ENCODE peak calls at places on chromosome 13, in eight cellular contexts. A, B, V, X, Y, D, E and W are unnamed samples.

GRCh38 chr13:51067376-51068125 is 43.5 kb downstream of the C13orf42 start:
- DNase-seq in E (no peak), X (no peak), D (no peak), A (no peak), Y (no peak), B (no peak), V (no peak), W (no peak)

GRCh38 chr13:44301639-44302015 is 72.0 kb upstream of the SERP2 start:
- DNase-seq in V (no peak), B (no peak), Y (no peak), A (no peak), E (no peak), D (no peak), X (no peak), W (no peak)

GRCh38 chr13:40063743-40064142 is 408.3 kb downstream of the COG6 start:
- DNase-seq in X (no peak), V (peak; percentile 29), D (no peak), B (no peak), Y (no peak), E (peak; percentile 62), A (no peak), W (no peak)

GRCh38 chr13:70814684-70815083 is 706.4 kb upstream of the KLHL1 start:
- DNase-seq in Y (no peak), X (no peak), A (no peak), E (no peak), V (no peak), D (no peak), B (no peak), W (no peak)

GRCh38 chr13:70523622-70524021 is 415.4 kb upstream of the KLHL1 start:
- DNase-seq in E (no peak), Y (no peak), A (no peak), D (no peak), V (peak; percentile 15), B (no peak), X (no peak), W (no peak)

GRCh38 chr13:46586766-46587509 is 34.0 kb downstream of the LRCH1 start:
- DNase-seq in V (no peak), D (no peak), X (no peak), A (no peak), Y (no peak), E (no peak), B (peak; percentile 50), W (no peak)

GRCh38 chr13:71879129-71879535 is 12.1 kb upstream of the DACH1 start:
- DNase-seq in A (no peak), E (no peak), Y (no peak), X (no peak), B (no peak), V (peak; percentile 66), D (no peak), W (no peak)

GRCh38 chr13:41231025-41231677 is 32.2 kb downstream of the MTRF1 start:
- DNase-seq in B (no peak), E (peak; percentile 22), D (no peak), A (no peak), X (no peak), Y (no peak), V (no peak), W (no peak)

GRCh38 chr13:38202730-38203129 is 146.9 kb upstream of the UFM1 start:
- DNase-seq in A (no peak), E (no peak), Y (no peak), B (peak; percentile 17), V (peak; percentile 23), D (no peak), X (no peak), W (no peak)

GRCh38 chr13:33323766-33324525 is 38.4 kb upstream of the STARD13 start:
- DNase-seq in A (no peak), E (no peak), X (no peak), Y (no peak), B (peak; percentile 79), D (no peak), V (peak; percentile 34), W (no peak)

GRCh38 chr13:68190826-68191225 is 960.7 kb upstream of the PCDH9 start:
- DNase-seq in B (peak; percentile 2), E (no peak), A (no peak), V (peak; percentile 53), D (no peak), Y (no peak), X (no peak), W (peak; percentile 73)

GRCh38 chr13:80341098-80341701 is at the start of gene SPRY2:
- DNase-seq in D (peak; percentile 95), V (peak; percentile 97), Y (peak; percentile 26), E (peak; percentile 90), X (peak; percentile 81), A (no peak), B (peak; percentile 96), W (peak; percentile 88)

GRCh38 chr13:26991508-26992181 is 180.0 kb downstream of the USP12 start:
- DNase-seq in A (no peak), X (no peak), B (no peak), V (no peak), E (no peak), Y (no peak), D (no peak), W (no peak)

GRCh38 chr13:26226209-26226608 is 4.1 kb upstream of the RNF6 start:
- DNase-seq in V (no peak), E (no peak), Y (no peak), A (no peak), B (no peak), D (no peak), X (no peak), W (no peak)

GRCh38 chr13:92716749-92717148 is 509.9 kb upstream of the GPC6 start:
- DNase-seq in A (no peak), D (no peak), E (no peak), B (peak; percentile 63), Y (no peak), X (no peak), V (peak; percentile 42), W (no peak)

GRCh38 chr13:46160474-46161066 is 21.4 kb downstream of the LCP1 start:
- DNase-seq in A (peak; percentile 43), V (peak; percentile 79), X (no peak), E (no peak), D (no peak), Y (no peak), B (peak; percentile 76), W (no peak)

GRCh38 chr13:77138813-77139212 is 111.9 kb upstream of the FBXL3 start:
- DNase-seq in D (no peak), A (no peak), V (no peak), Y (no peak), E (no peak), X (no peak), B (no peak), W (no peak)

GRCh38 chr13:99421271-99421670 is 80.0 kb upstream of the TM9SF2 start:
- DNase-seq in E (no peak), V (no peak), D (no peak), B (no peak), A (no peak), Y (no peak), X (no peak), W (no peak)

GRCh38 chr13:114230117-114230516 is 4.6 kb upstream of the CDC16 start:
- DNase-seq in A (no peak), Y (no peak), D (no peak), X (no peak), E (no peak), V (peak; percentile 38), B (peak; percentile 30), W (no peak)

GRCh38 chr13:108475181-108475580 is 154.2 kb upstream of the MYO16 start:
- DNase-seq in V (no peak), Y (no peak), X (no peak), A (no peak), B (no peak), E (no peak), D (no peak), W (no peak)

GRCh38 chr13:24747248-24748151 is 16.5 kb upstream of the RNF17 start:
- DNase-seq in B (peak; percentile 2), D (no peak), E (no peak), V (peak; percentile 15), Y (no peak), X (no peak), A (no peak), W (no peak)

GRCh38 chr13:25927966-25928365 is 123.8 kb downstream of the SHISA2 start:
- DNase-seq in A (no peak), D (no peak), Y (no peak), V (no peak), X (no peak), E (no peak), B (no peak), W (no peak)

DNA sequence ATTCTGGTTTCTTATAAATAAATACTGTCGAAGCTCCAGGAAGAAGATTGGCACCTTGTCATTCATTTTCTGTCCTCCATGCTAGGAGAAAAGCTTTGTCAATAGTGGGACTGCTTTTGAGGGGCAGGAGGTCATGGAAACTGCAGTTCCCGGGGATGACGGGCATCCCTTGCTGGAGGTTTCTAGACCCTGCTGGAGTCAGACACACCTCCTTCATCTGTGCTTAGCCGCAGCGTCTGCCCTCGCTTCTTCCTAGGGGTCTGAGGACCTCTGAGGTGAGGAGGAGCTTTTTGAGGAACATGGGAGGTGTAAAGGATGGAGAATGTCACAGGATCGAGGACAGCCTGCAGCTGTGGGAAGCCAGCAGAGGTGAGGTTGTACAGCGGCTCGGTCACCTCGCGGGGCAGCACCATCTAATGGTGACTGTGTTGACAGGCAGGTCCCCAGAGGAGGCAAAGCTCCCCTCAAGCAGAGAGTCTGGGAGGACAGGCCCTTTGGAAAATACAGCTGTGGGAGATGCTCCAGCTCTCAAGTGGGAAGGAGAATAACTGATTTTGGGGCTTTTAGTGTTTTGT is 172.7 kb upstream of the RNF113B start:
- DNase-seq in Y (no peak), E (no peak), D (no peak), B (no peak), X (no peak), A (no peak), V (peak; percentile 25), W (no peak)
- TF ChIP-seq CTCF in Y (no peak), E (no peak), D (peak; percentile 33), B (no peak), X (no peak), A (peak; percentile 27), V (peak; percentile 40), W (peak; percentile 5)

GRCh38 chr13:59487883-59488282 is 675.8 kb downstream of the DIAPH3 start:
- DNase-seq in A (no peak), E (no peak), D (no peak), V (no peak), B (no peak), X (no peak), Y (no peak), W (no peak)
- TF ChIP-seq CTCF in A (no peak), E (no peak), D (no peak), V (peak; percentile 29), B (no peak), X (no peak), Y (no peak), W (no peak)

GRCh38 chr13:20945952-20946383 is 43.4 kb upstream of the XPO4 start:
- DNase-seq in A (no peak), X (no peak), B (no peak), E (no peak), Y (no peak), D (peak; percentile 51), V (peak; percentile 32), W (no peak)
- TF ChIP-seq CTCF in A (no peak), X (no peak), B (no peak), E (no peak), Y (no peak), D (no peak), V (no peak), W (no peak)

GRCh38 chr13:103757361-103757760 is 691.1 kb upstream of the SLC10A2 start:
- DNase-seq in X (no peak), A (no peak), D (no peak), E (no peak), V (no peak), Y (no peak), B (no peak), W (no peak)

GRCh38 chr13:103758222-103758621 is 692.0 kb upstream of the SLC10A2 start:
- DNase-seq in D (no peak), Y (no peak), X (no peak), E (no peak), V (no peak), A (no peak), B (no peak), W (no peak)

GRCh38 chr13:103762523-103762922 is 696.3 kb upstream of the SLC10A2 start:
- DNase-seq in X (no peak), E (no peak), Y (no peak), A (no peak), B (no peak), D (no peak), V (no peak), W (no peak)
- TF ChIP-seq CTCF in X (no peak), E (no peak), Y (no peak), A (no peak), B (no peak), D (no peak), V (peak; percentile 13), W (peak; percentile 25)